ENCODE peak calls at places on chromosome X, in seven cellular contexts. H is endothelial cell, S is gastrocnemius medialis, D is astrocyte of the cerebellum, J is tibial nerve, Z is B cell, L is IMR-90. C is an unnamed sample.

GRCh38 chrX:24658421-24658820 is 11.3 kb upstream of the PCYT1B start:
- DNase-seq in H (no peak), S (no peak), D (no peak), J (no peak), Z (no peak), L (no peak), C (no peak)

GRCh38 chrX:644304-645023 is 13.9 kb downstream of the SHOX start:
- DNase-seq in H (no peak), S (no peak), D (no peak), J (no peak), Z (no peak), L (no peak), C (no peak)

GRCh38 chrX:30141966-30142365 is 73.4 kb upstream of the MAGEB2 start:
- DNase-seq in H (peak; percentile 24), S (no peak), D (no peak), J (no peak), Z (no peak), L (peak; percentile 59), C (no peak)

GRCh38 chrX:1657367-1658082 is 42.7 kb downstream of the ASMT start:
- DNase-seq in H (no peak), S (no peak), D (no peak), J (no peak), Z (peak; percentile 58), L (no peak), C (peak; percentile 80)

GRCh38 chrX:18574591-18574990 is 97.3 kb downstream of the RS1 start:
- DNase-seq in H (no peak), S (peak; percentile 10), D (peak; percentile 37), J (peak; percentile 56), Z (no peak), L (peak; percentile 81), C (peak; percentile 33)

GRCh38 chrX:64205441-64205734 is at the start of gene AMER1:
- DNase-seq in H (no peak), S (no peak), D (no peak), J (peak; percentile 4), Z (no peak), L (no peak), C (peak; percentile 52)

GRCh38 chrX:1448793-1449580 is 3.7 kb downstream of the ASMTL start:
- DNase-seq in H (no peak), S (peak; percentile 9), D (no peak), J (peak; percentile 3), Z (peak; percentile 15), L (no peak), C (no peak)

GRCh38 chrX:120514236-120514635 is 45.1 kb upstream of the LAMP2 start:
- DNase-seq in H (peak; percentile 2), S (no peak), D (peak; percentile 3), J (no peak), Z (no peak), L (peak; percentile 25), C (no peak)

GRCh38 chrX:41721590-41721989 is 2.4 kb upstream of the GPR82 start:
- DNase-seq in H (no peak), S (no peak), D (no peak), J (no peak), Z (no peak), L (no peak), C (no peak)

GRCh38 chrX:116872931-116873330 is 410.2 kb upstream of the CT83 start:
- DNase-seq in H (no peak), S (no peak), D (no peak), J (no peak), Z (no peak), L (no peak), C (no peak)

GRCh38 chrX:63889001-63889400 is 104.0 kb upstream of the ARHGEF9 start:
- DNase-seq in H (no peak), S (no peak), D (no peak), J (no peak), Z (no peak), L (peak; percentile 41), C (no peak)

GRCh38 chrX:112163916-112164315 is 81.3 kb upstream of the TRPC5 start:
- DNase-seq in H (no peak), S (no peak), D (peak; percentile 12), J (no peak), Z (no peak), L (peak; percentile 49), C (no peak)

GRCh38 chrX:46758956-46759644 is at the start of gene SLC9A7:
- DNase-seq in H (peak; percentile 78), S (peak; percentile 61), D (peak; percentile 13), J (peak; percentile 64), Z (peak; percentile 84), L (peak; percentile 61), C (peak; percentile 82)

GRCh38 chrX:16223385-16223784 is 56.1 kb downstream of the MAGEB17 start:
- DNase-seq in H (no peak), S (no peak), D (no peak), J (no peak), Z (no peak), L (no peak), C (no peak)

GRCh38 chrX:12292996-12293765 is 154.9 kb downstream of the FRMPD4 start:
- DNase-seq in H (no peak), S (no peak), D (peak; percentile 1), J (no peak), Z (no peak), L (peak; percentile 75), C (no peak)

GRCh38 chrX:129717902-129718301 is 20.9 kb upstream of the XPNPEP2 start:
- DNase-seq in H (no peak), S (peak; percentile 56), D (no peak), J (peak; percentile 36), Z (no peak), L (peak; percentile 78), C (no peak)

GRCh38 chrX:46770006-46770816 is 11.3 kb upstream of the SLC9A7 start:
- DNase-seq in H (no peak), S (no peak), D (no peak), J (no peak), Z (no peak), L (peak; percentile 62), C (no peak)

GRCh38 chrX:101408530-101408836 is 461 bp downstream of the HNRNPH2 start:
- DNase-seq in H (no peak), S (no peak), D (no peak), J (no peak), Z (no peak), L (no peak), C (no peak)

GRCh38 chrX:7262551-7262950 is 114.6 kb upstream of the PUDP start:
- DNase-seq in H (no peak), S (no peak), D (no peak), J (no peak), Z (no peak), L (no peak), C (no peak)

GRCh38 chrX:50893466-50893865 is 17.1 kb upstream of the BMP15 start:
- DNase-seq in H (no peak), S (no peak), D (no peak), J (no peak), Z (no peak), L (no peak), C (no peak)

GRCh38 chrX:9940397-9940796 is 26.8 kb upstream of the CLDN34 start:
- DNase-seq in H (no peak), S (no peak), D (peak; percentile 71), J (no peak), Z (no peak), L (peak; percentile 82), C (no peak)

DNA sequence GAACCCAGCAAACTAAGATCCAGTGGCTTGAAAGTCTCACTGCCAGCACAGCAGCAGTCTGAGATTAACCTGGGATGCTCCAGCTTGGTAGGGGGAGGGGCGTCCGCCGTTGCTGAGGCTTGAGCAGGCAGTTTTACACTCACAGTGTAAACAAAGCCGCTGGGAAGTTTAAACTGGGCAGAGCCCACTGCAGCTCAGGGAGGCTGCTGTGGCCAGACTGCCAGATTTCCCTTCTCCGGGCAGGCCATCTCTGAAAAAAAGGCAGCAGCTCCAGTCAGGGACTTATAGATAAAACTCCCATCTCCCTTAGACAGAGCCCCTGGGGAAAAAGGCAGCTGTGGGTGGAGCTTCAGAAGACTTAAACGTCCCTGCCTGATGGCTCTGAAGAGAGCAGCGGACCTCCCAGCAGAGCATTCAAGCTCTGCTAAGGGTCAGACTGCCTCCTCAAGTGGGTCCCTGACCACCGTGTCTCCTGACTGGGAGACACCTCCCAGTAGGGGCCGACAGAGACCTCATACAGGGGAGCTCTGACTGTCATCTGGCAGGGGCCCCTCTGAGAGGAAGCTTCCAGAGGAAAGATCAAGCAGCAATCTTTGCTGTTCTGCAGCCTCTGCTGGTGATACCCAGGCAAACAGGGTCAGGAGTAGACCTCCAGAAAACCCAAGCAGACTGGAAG is 45.1 kb upstream of the CDX4 start:
- DNase-seq in H (no peak), S (no peak), D (no peak), J (no peak), Z (no peak), L (no peak), C (peak; percentile 23)
- TF ChIP-seq CTCF in H (no peak), S (no peak), D (no peak), J (no peak), Z (no peak), L (no peak), C (no peak)

DNA sequence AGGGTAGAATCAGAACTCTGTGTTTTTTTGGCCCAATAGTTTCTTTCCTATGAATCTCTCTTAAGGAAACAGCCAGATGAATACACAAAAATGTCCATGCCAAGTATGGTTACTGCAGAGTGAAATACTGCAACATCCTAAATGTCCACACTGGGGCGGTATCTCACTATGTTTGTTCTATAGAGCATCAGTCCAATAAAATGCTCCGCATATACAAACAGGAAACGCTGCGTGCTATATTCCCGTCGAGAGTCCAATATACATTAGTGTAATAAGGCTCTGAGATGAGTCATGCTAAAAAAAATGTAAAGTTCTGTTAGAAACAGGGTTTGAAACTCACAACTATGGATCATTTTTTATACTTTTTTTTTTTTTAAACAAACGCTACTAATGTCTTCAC is 72.9 kb upstream of the ENOX2 start:
- DNase-seq in H (peak; percentile 28), S (no peak), D (peak; percentile 36), J (peak; percentile 16), Z (peak; percentile 15), L (peak; percentile 48), C (peak; percentile 26)
- TF ChIP-seq CTCF in H (peak; percentile 40), S (peak; percentile 47), D (peak; percentile 58), J (peak; percentile 32), Z (peak; percentile 53), L (peak; percentile 58), C (peak; percentile 55)

DNA sequence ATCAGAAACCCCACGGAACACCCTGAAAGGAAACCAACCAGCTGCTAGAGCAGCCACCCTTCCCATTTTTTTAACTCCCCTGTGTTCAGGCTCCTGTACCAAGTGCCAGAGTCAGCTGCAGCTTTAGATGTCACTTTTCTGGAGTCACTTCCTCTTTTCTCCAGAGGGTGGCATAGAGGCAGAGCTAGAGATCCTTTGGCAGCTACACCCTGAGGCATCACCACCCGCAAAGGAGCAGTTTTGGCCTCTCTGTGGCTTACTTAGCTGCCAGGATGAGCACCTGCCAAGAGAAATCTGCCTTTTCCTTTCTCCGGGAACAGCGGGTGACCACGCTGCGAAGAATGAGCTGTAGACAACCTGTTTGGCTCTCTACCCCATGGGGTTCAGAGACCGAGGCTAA is 58.0 kb upstream of the CHRDL1 start:
- DNase-seq in H (peak; percentile 12), S (no peak), D (peak; percentile 19), J (peak; percentile 23), Z (no peak), L (no peak), C (peak; percentile 13)
- TF ChIP-seq CTCF in H (no peak), S (no peak), D (peak; percentile 43), J (peak; percentile 39), Z (no peak), L (peak; percentile 24), C (peak; percentile 21)

GRCh38 chrX:131068945-131069719 is 11.0 kb downstream of the ARHGAP36 start:
- DNase-seq in H (peak; percentile 75), S (no peak), D (no peak), J (no peak), Z (no peak), L (no peak), C (peak; percentile 84)
- TF ChIP-seq CTCF in H (peak; percentile 43), S (no peak), D (peak; percentile 61), J (no peak), Z (no peak), L (peak; percentile 3), C (peak; percentile 62)

GRCh38 chrX:48976086-48976485 is 4.4 kb upstream of the KCND1 start:
- DNase-seq in H (no peak), S (no peak), D (no peak), J (no peak), Z (no peak), L (no peak), C (no peak)
- TF ChIP-seq CTCF in H (no peak), S (no peak), D (no peak), J (no peak), Z (no peak), L (no peak), C (no peak)